ENCODE peak calls at places on chromosomes 1 and 21, in six cellular contexts. One of them, this sample, is unnamed.

GRCh38 chr1:119687391-119688079 is 24.2 kb upstream of the PHGDH start:
- DNase-seq in aorta: no peak
- DNase-seq in AG09309: no peak
- DNase-seq in CD8-positive, alpha-beta T cell: no peak
- DNase-seq in fibroblast of mammary gland: peak; percentile 48
- DNase-seq in dorsolateral prefrontal cortex: no peak
- DNase-seq in this sample: no peak

GRCh38 chr1:155126494-155127104 is 1.1 kb upstream of the EFNA1 start:
- DNase-seq in aorta: no peak
- DNase-seq in AG09309: no peak
- DNase-seq in CD8-positive, alpha-beta T cell: peak; percentile 15
- DNase-seq in fibroblast of mammary gland: no peak
- DNase-seq in dorsolateral prefrontal cortex: peak; percentile 77
- DNase-seq in this sample: peak; percentile 37

GRCh38 chr1:215728206-215728605 is 161.1 kb downstream of the KCTD3 start:
- DNase-seq in aorta: no peak
- DNase-seq in AG09309: no peak
- DNase-seq in CD8-positive, alpha-beta T cell: no peak
- DNase-seq in fibroblast of mammary gland: no peak
- DNase-seq in dorsolateral prefrontal cortex: no peak
- DNase-seq in this sample: no peak

GRCh38 chr1:28915036-28915895 is 897 bp downstream of the EPB41 start:
- DNase-seq in aorta: no peak
- DNase-seq in AG09309: no peak
- DNase-seq in CD8-positive, alpha-beta T cell: peak; percentile 33
- DNase-seq in fibroblast of mammary gland: no peak
- DNase-seq in dorsolateral prefrontal cortex: peak; percentile 53
- DNase-seq in this sample: peak; percentile 16

GRCh38 chr1:159341736-159342135 is 39.6 kb downstream of the FCER1A start:
- DNase-seq in aorta: no peak
- DNase-seq in AG09309: no peak
- DNase-seq in CD8-positive, alpha-beta T cell: no peak
- DNase-seq in fibroblast of mammary gland: peak; percentile 25
- DNase-seq in dorsolateral prefrontal cortex: no peak
- DNase-seq in this sample: no peak

GRCh38 chr1:214641214-214641895 is 38.4 kb downstream of the CENPF start:
- DNase-seq in aorta: no peak
- DNase-seq in AG09309: no peak
- DNase-seq in CD8-positive, alpha-beta T cell: no peak
- DNase-seq in fibroblast of mammary gland: no peak
- DNase-seq in dorsolateral prefrontal cortex: no peak
- DNase-seq in this sample: no peak

GRCh38 chr1:178371236-178371635 is 125.5 kb downstream of the CLEC20A start:
- DNase-seq in aorta: no peak
- DNase-seq in AG09309: no peak
- DNase-seq in CD8-positive, alpha-beta T cell: no peak
- DNase-seq in fibroblast of mammary gland: peak; percentile 46
- DNase-seq in dorsolateral prefrontal cortex: no peak
- DNase-seq in this sample: peak; percentile 18

GRCh38 chr21:40253112-40253511 is 385.9 kb downstream of the PCP4 start:
- DNase-seq in aorta: no peak
- DNase-seq in AG09309: no peak
- DNase-seq in CD8-positive, alpha-beta T cell: no peak
- DNase-seq in fibroblast of mammary gland: no peak
- DNase-seq in dorsolateral prefrontal cortex: no peak
- DNase-seq in this sample: no peak

GRCh38 chr1:10903826-10904225 is 107.4 kb upstream of the CASZ1 start:
- DNase-seq in aorta: peak; percentile 14
- DNase-seq in AG09309: no peak
- DNase-seq in CD8-positive, alpha-beta T cell: no peak
- DNase-seq in fibroblast of mammary gland: no peak
- DNase-seq in dorsolateral prefrontal cortex: peak; percentile 18
- DNase-seq in this sample: no peak

GRCh38 chr1:198925575-198925974 is 286.7 kb downstream of the PTPRC start:
- DNase-seq in aorta: no peak
- DNase-seq in AG09309: no peak
- DNase-seq in CD8-positive, alpha-beta T cell: no peak
- DNase-seq in fibroblast of mammary gland: no peak
- DNase-seq in dorsolateral prefrontal cortex: no peak
- DNase-seq in this sample: no peak

GRCh38 chr1:231626535-231626950 is at the start of gene DISC1:
- DNase-seq in aorta: peak; percentile 92
- DNase-seq in AG09309: peak; percentile 61
- DNase-seq in CD8-positive, alpha-beta T cell: peak; percentile 37
- DNase-seq in fibroblast of mammary gland: peak; percentile 87
- DNase-seq in dorsolateral prefrontal cortex: peak; percentile 69
- DNase-seq in this sample: peak; percentile 95

GRCh38 chr1:31694910-31695300 is 8.9 kb downstream of the COL16A1 start:
- DNase-seq in aorta: no peak
- DNase-seq in AG09309: no peak
- DNase-seq in CD8-positive, alpha-beta T cell: no peak
- DNase-seq in fibroblast of mammary gland: no peak
- DNase-seq in dorsolateral prefrontal cortex: peak; percentile 88
- DNase-seq in this sample: no peak

GRCh38 chr1:113905435-113905861 is 322 bp downstream of the DCLRE1B start:
- DNase-seq in aorta: no peak
- DNase-seq in AG09309: no peak
- DNase-seq in CD8-positive, alpha-beta T cell: no peak
- DNase-seq in fibroblast of mammary gland: no peak
- DNase-seq in dorsolateral prefrontal cortex: no peak
- DNase-seq in this sample: no peak

GRCh38 chr1:81437213-81437612 is 363.5 kb upstream of the ADGRL2 start:
- DNase-seq in aorta: no peak
- DNase-seq in AG09309: no peak
- DNase-seq in CD8-positive, alpha-beta T cell: no peak
- DNase-seq in fibroblast of mammary gland: no peak
- DNase-seq in dorsolateral prefrontal cortex: no peak
- DNase-seq in this sample: no peak

GRCh38 chr1:117611121-117611601 is 5.3 kb downstream of the TENT5C start:
- DNase-seq in aorta: no peak
- DNase-seq in AG09309: no peak
- DNase-seq in CD8-positive, alpha-beta T cell: no peak
- DNase-seq in fibroblast of mammary gland: no peak
- DNase-seq in dorsolateral prefrontal cortex: no peak
- DNase-seq in this sample: no peak

GRCh38 chr1:12414444-12415238 is 184.8 kb downstream of the VPS13D start:
- DNase-seq in aorta: no peak
- DNase-seq in AG09309: no peak
- DNase-seq in CD8-positive, alpha-beta T cell: no peak
- DNase-seq in fibroblast of mammary gland: no peak
- DNase-seq in dorsolateral prefrontal cortex: no peak
- DNase-seq in this sample: no peak

GRCh38 chr1:168347630-168348029 is 67.0 kb downstream of the TBX19 start:
- DNase-seq in aorta: no peak
- DNase-seq in AG09309: no peak
- DNase-seq in CD8-positive, alpha-beta T cell: no peak
- DNase-seq in fibroblast of mammary gland: no peak
- DNase-seq in dorsolateral prefrontal cortex: no peak
- DNase-seq in this sample: no peak
- H3K4me3 ChIP-seq in aorta: no peak overlapping the region
- H3K4me3 ChIP-seq in AG09309: no peak overlapping the region
- H3K4me3 ChIP-seq in CD8-positive, alpha-beta T cell: peak overlapping the region; percentile 52
- H3K4me3 ChIP-seq in fibroblast of mammary gland: no peak overlapping the region
- H3K4me3 ChIP-seq in dorsolateral prefrontal cortex: no peak overlapping the region
- H3K4me3 ChIP-seq in this sample: no peak overlapping the region

GRCh38 chr1:37850352-37850955 is 8.9 kb downstream of the MTF1 start:
- DNase-seq in aorta: no peak
- DNase-seq in AG09309: no peak
- DNase-seq in CD8-positive, alpha-beta T cell: no peak
- DNase-seq in fibroblast of mammary gland: peak; percentile 23
- DNase-seq in dorsolateral prefrontal cortex: no peak
- DNase-seq in this sample: no peak
- H3K4me3 ChIP-seq in aorta: no peak overlapping the region
- H3K4me3 ChIP-seq in AG09309: no peak overlapping the region
- H3K4me3 ChIP-seq in CD8-positive, alpha-beta T cell: no peak overlapping the region
- H3K4me3 ChIP-seq in fibroblast of mammary gland: no peak overlapping the region
- H3K4me3 ChIP-seq in dorsolateral prefrontal cortex: no peak overlapping the region
- H3K4me3 ChIP-seq in this sample: no peak overlapping the region

GRCh38 chr21:37437376-37438080 is 71.0 kb downstream of the DYRK1A start:
- DNase-seq in aorta: no peak
- DNase-seq in AG09309: no peak
- DNase-seq in CD8-positive, alpha-beta T cell: no peak
- DNase-seq in fibroblast of mammary gland: peak; percentile 64
- DNase-seq in dorsolateral prefrontal cortex: no peak
- DNase-seq in this sample: no peak

GRCh38 chr21:37436180-37436579 is 69.6 kb downstream of the DYRK1A start:
- DNase-seq in aorta: no peak
- DNase-seq in AG09309: no peak
- DNase-seq in CD8-positive, alpha-beta T cell: no peak
- DNase-seq in fibroblast of mammary gland: no peak
- DNase-seq in dorsolateral prefrontal cortex: no peak
- DNase-seq in this sample: no peak

GRCh38 chr21:37433441-37433840 is 66.9 kb downstream of the DYRK1A start:
- DNase-seq in aorta: no peak
- DNase-seq in AG09309: no peak
- DNase-seq in CD8-positive, alpha-beta T cell: no peak
- DNase-seq in fibroblast of mammary gland: no peak
- DNase-seq in dorsolateral prefrontal cortex: no peak
- DNase-seq in this sample: no peak

GRCh38 chr21:37435719-37436118 is 69.1 kb downstream of the DYRK1A start:
- DNase-seq in aorta: no peak
- DNase-seq in AG09309: no peak
- DNase-seq in CD8-positive, alpha-beta T cell: no peak
- DNase-seq in fibroblast of mammary gland: peak; percentile 45
- DNase-seq in dorsolateral prefrontal cortex: no peak
- DNase-seq in this sample: no peak

GRCh38 chr21:37435120-37435519 is 68.5 kb downstream of the DYRK1A start:
- DNase-seq in aorta: peak; percentile 61
- DNase-seq in AG09309: peak; percentile 80
- DNase-seq in CD8-positive, alpha-beta T cell: peak; percentile 22
- DNase-seq in fibroblast of mammary gland: peak; percentile 98
- DNase-seq in dorsolateral prefrontal cortex: peak; percentile 54
- DNase-seq in this sample: peak; percentile 92
- H3K4me3 ChIP-seq in aorta: no peak overlapping the region
- H3K4me3 ChIP-seq in AG09309: no peak overlapping the region
- H3K4me3 ChIP-seq in CD8-positive, alpha-beta T cell: no peak overlapping the region
- H3K4me3 ChIP-seq in fibroblast of mammary gland: no peak overlapping the region
- H3K4me3 ChIP-seq in dorsolateral prefrontal cortex: peak overlapping the region; percentile 1
- H3K4me3 ChIP-seq in this sample: no peak overlapping the region

GRCh38 chr1:229028987-229029550 is 241.8 kb upstream of the RAB4A start:
- DNase-seq in aorta: no peak
- DNase-seq in AG09309: no peak
- DNase-seq in CD8-positive, alpha-beta T cell: no peak
- DNase-seq in fibroblast of mammary gland: no peak
- DNase-seq in dorsolateral prefrontal cortex: no peak
- DNase-seq in this sample: no peak
- H3K4me3 ChIP-seq in aorta: no peak overlapping the region
- H3K4me3 ChIP-seq in AG09309: no peak overlapping the region
- H3K4me3 ChIP-seq in CD8-positive, alpha-beta T cell: no peak overlapping the region
- H3K4me3 ChIP-seq in fibroblast of mammary gland: no peak overlapping the region
- H3K4me3 ChIP-seq in dorsolateral prefrontal cortex: no peak overlapping the region
- H3K4me3 ChIP-seq in this sample: no peak overlapping the region

GRCh38 chr21:42286416-42286815 is 28.8 kb downstream of the TFF3 start:
- DNase-seq in aorta: no peak
- DNase-seq in AG09309: no peak
- DNase-seq in CD8-positive, alpha-beta T cell: no peak
- DNase-seq in fibroblast of mammary gland: no peak
- DNase-seq in dorsolateral prefrontal cortex: no peak
- DNase-seq in this sample: no peak
- H3K4me3 ChIP-seq in aorta: no peak overlapping the region
- H3K4me3 ChIP-seq in AG09309: no peak overlapping the region
- H3K4me3 ChIP-seq in CD8-positive, alpha-beta T cell: no peak overlapping the region
- H3K4me3 ChIP-seq in fibroblast of mammary gland: no peak overlapping the region
- H3K4me3 ChIP-seq in dorsolateral prefrontal cortex: no peak overlapping the region
- H3K4me3 ChIP-seq in this sample: no peak overlapping the region

GRCh38 chr21:46184625-46185555 is 631 bp upstream of the SPATC1L start:
- DNase-seq in aorta: peak; percentile 93
- DNase-seq in AG09309: peak; percentile 82
- DNase-seq in CD8-positive, alpha-beta T cell: peak; percentile 63
- DNase-seq in fibroblast of mammary gland: peak; percentile 62
- DNase-seq in dorsolateral prefrontal cortex: peak; percentile 89
- DNase-seq in this sample: peak; percentile 86

GRCh38 chr21:46183910-46184624 is at the start of gene SPATC1L:
- DNase-seq in aorta: peak; percentile 82
- DNase-seq in AG09309: peak; percentile 24
- DNase-seq in CD8-positive, alpha-beta T cell: peak; percentile 39
- DNase-seq in fibroblast of mammary gland: peak; percentile 36
- DNase-seq in dorsolateral prefrontal cortex: no peak
- DNase-seq in this sample: peak; percentile 89

GRCh38 chr21:46187251-46187650 is 3.0 kb upstream of the SPATC1L start:
- DNase-seq in aorta: peak; percentile 42
- DNase-seq in AG09309: no peak
- DNase-seq in CD8-positive, alpha-beta T cell: no peak
- DNase-seq in fibroblast of mammary gland: no peak
- DNase-seq in dorsolateral prefrontal cortex: no peak
- DNase-seq in this sample: no peak

GRCh38 chr21:46187814-46188213 is 3.6 kb upstream of the SPATC1L start:
- DNase-seq in aorta: peak; percentile 6
- DNase-seq in AG09309: no peak
- DNase-seq in CD8-positive, alpha-beta T cell: no peak
- DNase-seq in fibroblast of mammary gland: no peak
- DNase-seq in dorsolateral prefrontal cortex: no peak
- DNase-seq in this sample: no peak

GRCh38 chr21:46185717-46186116 is 1.5 kb upstream of the SPATC1L start:
- DNase-seq in aorta: peak; percentile 24
- DNase-seq in AG09309: no peak
- DNase-seq in CD8-positive, alpha-beta T cell: no peak
- DNase-seq in fibroblast of mammary gland: no peak
- DNase-seq in dorsolateral prefrontal cortex: no peak
- DNase-seq in this sample: no peak
- H3K4me3 ChIP-seq in aorta: no peak overlapping the region
- H3K4me3 ChIP-seq in AG09309: no peak overlapping the region
- H3K4me3 ChIP-seq in CD8-positive, alpha-beta T cell: no peak overlapping the region
- H3K4me3 ChIP-seq in fibroblast of mammary gland: no peak overlapping the region
- H3K4me3 ChIP-seq in dorsolateral prefrontal cortex: peak overlapping the region; percentile 55
- H3K4me3 ChIP-seq in this sample: no peak overlapping the region

DNA sequence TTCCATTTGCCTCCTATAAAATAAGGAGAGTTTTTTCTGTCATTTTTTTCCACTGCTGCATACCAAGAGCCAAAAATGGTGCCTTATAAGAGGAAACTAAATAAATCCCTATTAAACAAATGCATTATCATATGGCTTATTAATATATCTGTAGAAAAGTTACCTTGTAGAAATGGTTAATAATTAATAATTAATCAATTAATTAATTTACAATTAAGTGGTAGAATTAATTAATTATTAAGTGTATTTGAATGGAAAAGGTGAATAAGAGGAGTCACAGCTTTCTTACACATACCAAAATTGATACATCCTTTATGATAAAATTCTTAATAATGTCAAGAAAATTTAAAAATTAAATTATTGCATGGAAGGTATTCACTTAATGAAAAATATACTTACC is 35.6 kb upstream of the RGS18 start:
- DNase-seq in aorta: no peak
- DNase-seq in AG09309: no peak
- DNase-seq in CD8-positive, alpha-beta T cell: no peak
- DNase-seq in fibroblast of mammary gland: no peak
- DNase-seq in dorsolateral prefrontal cortex: no peak
- DNase-seq in this sample: no peak
- H3K4me3 ChIP-seq in aorta: no peak overlapping the region
- H3K4me3 ChIP-seq in AG09309: no peak overlapping the region
- H3K4me3 ChIP-seq in CD8-positive, alpha-beta T cell: no peak overlapping the region
- H3K4me3 ChIP-seq in fibroblast of mammary gland: no peak overlapping the region
- H3K4me3 ChIP-seq in dorsolateral prefrontal cortex: no peak overlapping the region
- H3K4me3 ChIP-seq in this sample: no peak overlapping the region